ENCODE peak calls at places on chromosomes 16 and 17, in nine cellular contexts. V is lower leg skin, E is lower lobe of right lung, K is astrocyte, N is MM.1S, R is epithelial cell of proximal tubule, J is mammary epithelial cell, M is HFF-Myc, T is brain microvascular endothelial cell. L is an unnamed sample.

GRCh38 chr17:19357351-19358140 is 5.0 kb downstream of the B9D1 start:
- DNase-seq in V (no peak), E (no peak), K (no peak), N (no peak), R (no peak), J (no peak), M (no peak), T (no peak), L (no peak)

GRCh38 chr17:75850928-75851692 is 4.0 kb downstream of the WBP2 start:
- DNase-seq in V (no peak), E (no peak), K (peak; percentile 63), N (no peak), R (no peak), J (peak; percentile 18), M (no peak), T (no peak), L (no peak)

GRCh38 chr17:10875984-10876555 is 38.2 kb upstream of the PIRT start:
- DNase-seq in V (peak; percentile 21), E (no peak), K (peak; percentile 4), N (peak; percentile 18), R (no peak), J (peak; percentile 11), M (no peak), T (peak; percentile 17), L (no peak)

GRCh38 chr17:13885953-13886889 is 183.1 kb upstream of the COX10 start:
- DNase-seq in V (no peak), E (no peak), K (peak; percentile 20), N (no peak), R (no peak), J (no peak), M (peak; percentile 5), T (no peak), L (no peak)

GRCh38 chr16:72501739-72502653 is 330.0 kb upstream of the PMFBP1 start:
- DNase-seq in V (peak; percentile 15), E (no peak), K (peak; percentile 55), N (peak; percentile 16), R (peak; percentile 30), J (peak; percentile 39), M (peak; percentile 59), T (peak; percentile 71), L (peak; percentile 19)

GRCh38 chr16:275786-276232 is at the start of gene RGS11:
- DNase-seq in V (no peak), E (no peak), K (no peak), N (no peak), R (no peak), J (no peak), M (no peak), T (no peak), L (no peak)

GRCh38 chr16:24745791-24746190 is 16.3 kb downstream of the TNRC6A start:
- DNase-seq in V (no peak), E (no peak), K (no peak), N (no peak), R (no peak), J (no peak), M (no peak), T (no peak), L (no peak)

GRCh38 chr17:4186244-4186920 is 43.4 kb downstream of the CYB5D2 start:
- DNase-seq in V (no peak), E (no peak), K (no peak), N (no peak), R (no peak), J (no peak), M (no peak), T (no peak), L (no peak)

GRCh38 chr16:68393333-68393732 is 55.0 kb downstream of the SMPD3 start:
- DNase-seq in V (no peak), E (no peak), K (no peak), N (no peak), R (no peak), J (no peak), M (no peak), T (no peak), L (no peak)

GRCh38 chr17:30477758-30478115 is 529 bp downstream of the GOSR1 start:
- DNase-seq in V (no peak), E (no peak), K (peak; percentile 18), N (peak; percentile 26), R (no peak), J (peak; percentile 35), M (no peak), T (peak; percentile 7), L (no peak)

GRCh38 chr17:2150871-2151270 is 96.0 kb downstream of the HIC1 start:
- DNase-seq in V (no peak), E (no peak), K (no peak), N (no peak), R (no peak), J (no peak), M (no peak), T (no peak), L (no peak)

GRCh38 chr17:81885869-81886548 is 5.4 kb downstream of the ALYREF start:
- DNase-seq in V (no peak), E (no peak), K (peak; percentile 55), N (no peak), R (peak; percentile 74), J (no peak), M (no peak), T (no peak), L (no peak)

DNA sequence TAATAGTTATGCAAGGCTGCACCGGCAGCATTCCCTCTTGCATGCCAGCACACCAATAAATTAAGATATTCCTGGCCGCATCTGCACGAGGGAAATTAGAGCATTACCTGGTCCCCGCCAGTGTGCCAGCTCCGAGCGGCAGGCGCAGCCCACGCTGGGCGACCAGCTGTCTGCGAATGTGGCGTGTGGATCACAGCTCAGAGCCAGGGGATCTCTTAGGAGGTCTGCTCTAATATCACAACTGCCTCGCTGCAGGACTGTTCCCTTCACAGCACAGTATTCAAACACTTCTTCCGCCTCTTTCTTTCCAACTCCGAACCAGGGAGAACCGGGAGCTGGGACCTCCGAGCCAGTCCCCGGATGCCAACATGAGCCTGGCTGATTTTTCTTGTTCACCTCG is 212.9 kb downstream of the C16orf78 start:
- DNase-seq in V (no peak), E (no peak), K (no peak), N (no peak), R (no peak), J (no peak), M (no peak), T (no peak), L (no peak)
- H3K4me3 ChIP-seq in V (no peak overlapping the region), E (no peak overlapping the region), K (no peak overlapping the region), N (no peak overlapping the region), R (no peak overlapping the region), J (no peak overlapping the region), M (no peak overlapping the region), T (no peak overlapping the region), L (no peak overlapping the region)

GRCh38 chr17:57108656-57109392 is 23.8 kb downstream of the AKAP1 start:
- DNase-seq in V (no peak), E (no peak), K (no peak), N (no peak), R (no peak), J (no peak), M (no peak), T (no peak), L (no peak)

GRCh38 chr17:57110579-57111367 is 25.7 kb downstream of the AKAP1 start:
- DNase-seq in V (no peak), E (no peak), K (no peak), N (no peak), R (no peak), J (no peak), M (no peak), T (no peak), L (no peak)

GRCh38 chr17:57110152-57110542 is 25.1 kb downstream of the AKAP1 start:
- DNase-seq in V (no peak), E (no peak), K (no peak), N (no peak), R (no peak), J (no peak), M (no peak), T (no peak), L (no peak)

GRCh38 chr17:57111386-57111785 is 26.3 kb downstream of the AKAP1 start:
- DNase-seq in V (no peak), E (no peak), K (no peak), N (no peak), R (no peak), J (no peak), M (no peak), T (no peak), L (no peak)

GRCh38 chr17:57109393-57110151 is 24.5 kb downstream of the AKAP1 start:
- DNase-seq in V (no peak), E (no peak), K (no peak), N (no peak), R (no peak), J (no peak), M (no peak), T (no peak), L (no peak)
- TF ChIP-seq CTCF in V (no peak), E (no peak), K (no peak), N (no peak), R (peak; percentile 12), J (peak; percentile 38), M (peak; percentile 5), T (peak; percentile 34), L (no peak)

DNA sequence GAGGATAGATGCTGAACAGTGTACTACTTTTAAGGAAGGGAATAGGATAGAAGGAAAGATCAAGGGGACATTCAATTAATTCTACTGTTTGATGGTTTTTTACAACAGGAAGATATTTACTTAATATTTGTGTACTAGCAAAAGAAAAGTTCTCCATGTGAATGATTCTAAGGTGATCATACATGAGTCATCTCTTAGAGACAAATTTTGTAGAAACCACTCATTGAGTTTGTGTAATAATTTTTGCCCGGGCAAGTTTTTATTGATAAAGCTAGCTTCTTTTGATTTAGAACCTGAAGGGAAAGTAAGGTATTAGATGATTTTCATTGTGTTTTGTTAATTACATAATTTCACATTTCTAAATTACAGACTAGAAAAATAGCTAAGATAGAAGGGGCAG is 172.8 kb upstream of the PSMD7 start:
- DNase-seq in V (no peak), E (no peak), K (no peak), N (no peak), R (no peak), J (peak; percentile 32), M (no peak), T (no peak), L (no peak)
- H3K4me3 ChIP-seq in V (no peak overlapping the region), E (no peak overlapping the region), K (no peak overlapping the region), N (no peak overlapping the region), R (no peak overlapping the region), J (peak overlapping the region; percentile 34), M (no peak overlapping the region), T (no peak overlapping the region), L (no peak overlapping the region)

GRCh38 chr16:51144203-51144602 is 6.9 kb downstream of the SALL1 start:
- DNase-seq in V (no peak), E (no peak), K (no peak), N (no peak), R (no peak), J (no peak), M (no peak), T (no peak), L (no peak)

GRCh38 chr16:51149251-51149661 is 1.8 kb downstream of the SALL1 start:
- DNase-seq in V (no peak), E (no peak), K (no peak), N (no peak), R (no peak), J (no peak), M (no peak), T (no peak), L (no peak)

GRCh38 chr16:51147776-51148673 is 3.0 kb downstream of the SALL1 start:
- DNase-seq in V (no peak), E (no peak), K (no peak), N (no peak), R (no peak), J (no peak), M (no peak), T (no peak), L (no peak)

GRCh38 chr16:51148674-51149228 is 2.3 kb downstream of the SALL1 start:
- DNase-seq in V (no peak), E (no peak), K (no peak), N (no peak), R (no peak), J (no peak), M (no peak), T (no peak), L (no peak)

GRCh38 chr16:51146256-51146924 is 4.7 kb downstream of the SALL1 start:
- DNase-seq in V (no peak), E (no peak), K (peak; percentile 64), N (no peak), R (no peak), J (no peak), M (no peak), T (no peak), L (no peak)
- TF ChIP-seq CTCF in V (no peak), E (no peak), K (peak; percentile 34), N (no peak), R (peak; percentile 60), J (no peak), M (peak; percentile 37), T (peak; percentile 52), L (peak; percentile 40)